ENCODE peak calls at places on chromosomes 5 and 9, in four cellular contexts. One of them, this sample, is unnamed.

GRCh38 chr5:132461671-132462070 is 28.9 kb downstream of the IRF1 start:
- DNase-seq in MM.1S: no peak
- DNase-seq in mesothelial cell of epicardium: no peak
- DNase-seq in GM13976: no peak
- DNase-seq in this sample: no peak

GRCh38 chr9:135888766-135889394 is 18.5 kb downstream of the CAMSAP1 start:
- DNase-seq in MM.1S: no peak
- DNase-seq in mesothelial cell of epicardium: peak; percentile 37
- DNase-seq in GM13976: peak; percentile 28
- DNase-seq in this sample: no peak

GRCh38 chr9:127955294-127956015 is 17.8 kb upstream of the DPM2 start:
- DNase-seq in MM.1S: peak; percentile 86
- DNase-seq in GM13976: peak; percentile 85
- DNase-seq in mesothelial cell of epicardium: no peak
- DNase-seq in this sample: peak; percentile 96

GRCh38 chr5:31165729-31166128 is 27.8 kb upstream of the CDH6 start:
- DNase-seq in MM.1S: no peak
- DNase-seq in mesothelial cell of epicardium: no peak
- DNase-seq in GM13976: no peak
- DNase-seq in this sample: no peak

GRCh38 chr9:111857555-111858211 is 38.9 kb upstream of the UGCG start:
- DNase-seq in mesothelial cell of epicardium: no peak
- DNase-seq in GM13976: no peak
- DNase-seq in MM.1S: no peak
- DNase-seq in this sample: no peak

GRCh38 chr9:14302405-14302804 is 11.5 kb downstream of the NFIB start:
- DNase-seq in GM13976: no peak
- DNase-seq in mesothelial cell of epicardium: no peak
- DNase-seq in MM.1S: no peak
- DNase-seq in this sample: no peak

GRCh38 chr9:114775981-114776380 is 29.9 kb downstream of the TNFSF15 start:
- DNase-seq in mesothelial cell of epicardium: no peak
- DNase-seq in GM13976: no peak
- DNase-seq in MM.1S: no peak
- DNase-seq in this sample: no peak

GRCh38 chr9:121945281-121945680 is 147.8 kb downstream of the TTLL11 start:
- DNase-seq in GM13976: no peak
- DNase-seq in mesothelial cell of epicardium: no peak
- DNase-seq in MM.1S: no peak
- DNase-seq in this sample: no peak

GRCh38 chr9:20684865-20685696 is 1.0 kb downstream of the FOCAD start:
- DNase-seq in mesothelial cell of epicardium: no peak
- DNase-seq in MM.1S: no peak
- DNase-seq in GM13976: peak; percentile 18
- DNase-seq in this sample: no peak

GRCh38 chr9:120707170-120707569 is 7.1 kb downstream of the MEGF9 start:
- DNase-seq in MM.1S: no peak
- DNase-seq in GM13976: no peak
- DNase-seq in mesothelial cell of epicardium: no peak
- DNase-seq in this sample: no peak

GRCh38 chr9:122131401-122131921 is 28.1 kb downstream of the NDUFA8 start:
- DNase-seq in MM.1S: no peak
- DNase-seq in GM13976: no peak
- DNase-seq in mesothelial cell of epicardium: peak; percentile 65
- DNase-seq in this sample: no peak

GRCh38 chr5:109718632-109719031 is 28.9 kb downstream of the MAN2A1 start:
- DNase-seq in GM13976: no peak
- DNase-seq in mesothelial cell of epicardium: no peak
- DNase-seq in MM.1S: no peak
- DNase-seq in this sample: no peak

GRCh38 chr5:39608024-39608423 is 183.2 kb upstream of the DAB2 start:
- DNase-seq in GM13976: peak; percentile 39
- DNase-seq in mesothelial cell of epicardium: no peak
- DNase-seq in MM.1S: no peak
- DNase-seq in this sample: no peak

GRCh38 chr9:79522793-79523192 is 49.0 kb upstream of the TLE4 start:
- DNase-seq in mesothelial cell of epicardium: no peak
- DNase-seq in GM13976: no peak
- DNase-seq in MM.1S: no peak
- DNase-seq in this sample: no peak

GRCh38 chr9:14056235-14056930 is 257.6 kb downstream of the NFIB start:
- DNase-seq in mesothelial cell of epicardium: no peak
- DNase-seq in GM13976: no peak
- DNase-seq in MM.1S: peak; percentile 4
- DNase-seq in this sample: no peak

GRCh38 chr9:127074561-127075548 is 47.6 kb downstream of the ANGPTL2 start:
- DNase-seq in mesothelial cell of epicardium: no peak
- DNase-seq in MM.1S: peak; percentile 52
- DNase-seq in GM13976: no peak
- DNase-seq in this sample: no peak

GRCh38 chr9:105637787-105638395 is 24.4 kb upstream of the TAL2 start:
- DNase-seq in GM13976: no peak
- DNase-seq in mesothelial cell of epicardium: no peak
- DNase-seq in MM.1S: peak; percentile 10
- DNase-seq in this sample: no peak

GRCh38 chr5:143398451-143399237 is 4.8 kb downstream of the NR3C1 start:
- DNase-seq in GM13976: no peak
- DNase-seq in MM.1S: peak; percentile 23
- DNase-seq in mesothelial cell of epicardium: no peak
- DNase-seq in this sample: no peak

GRCh38 chr5:169803077-169803981 is 166.3 kb downstream of the DOCK2 start:
- DNase-seq in MM.1S: no peak
- DNase-seq in mesothelial cell of epicardium: no peak
- DNase-seq in GM13976: no peak
- DNase-seq in this sample: no peak

GRCh38 chr9:28976250-28976649 is 1403.0 kb upstream of the C9orf72 start:
- DNase-seq in MM.1S: no peak
- DNase-seq in mesothelial cell of epicardium: no peak
- DNase-seq in GM13976: no peak
- DNase-seq in this sample: no peak

GRCh38 chr9:28976684-28977083 is 1403.4 kb upstream of the C9orf72 start:
- DNase-seq in mesothelial cell of epicardium: no peak
- DNase-seq in GM13976: no peak
- DNase-seq in MM.1S: no peak
- DNase-seq in this sample: no peak

GRCh38 chr9:28981129-28981528 is 1407.8 kb upstream of the C9orf72 start:
- DNase-seq in MM.1S: no peak
- DNase-seq in GM13976: no peak
- DNase-seq in mesothelial cell of epicardium: no peak
- DNase-seq in this sample: no peak
- TF ChIP-seq CTCF in MM.1S: no peak
- TF ChIP-seq CTCF in GM13976: no peak
- TF ChIP-seq CTCF in mesothelial cell of epicardium: no peak
- TF ChIP-seq CTCF in this sample: no peak

DNA sequence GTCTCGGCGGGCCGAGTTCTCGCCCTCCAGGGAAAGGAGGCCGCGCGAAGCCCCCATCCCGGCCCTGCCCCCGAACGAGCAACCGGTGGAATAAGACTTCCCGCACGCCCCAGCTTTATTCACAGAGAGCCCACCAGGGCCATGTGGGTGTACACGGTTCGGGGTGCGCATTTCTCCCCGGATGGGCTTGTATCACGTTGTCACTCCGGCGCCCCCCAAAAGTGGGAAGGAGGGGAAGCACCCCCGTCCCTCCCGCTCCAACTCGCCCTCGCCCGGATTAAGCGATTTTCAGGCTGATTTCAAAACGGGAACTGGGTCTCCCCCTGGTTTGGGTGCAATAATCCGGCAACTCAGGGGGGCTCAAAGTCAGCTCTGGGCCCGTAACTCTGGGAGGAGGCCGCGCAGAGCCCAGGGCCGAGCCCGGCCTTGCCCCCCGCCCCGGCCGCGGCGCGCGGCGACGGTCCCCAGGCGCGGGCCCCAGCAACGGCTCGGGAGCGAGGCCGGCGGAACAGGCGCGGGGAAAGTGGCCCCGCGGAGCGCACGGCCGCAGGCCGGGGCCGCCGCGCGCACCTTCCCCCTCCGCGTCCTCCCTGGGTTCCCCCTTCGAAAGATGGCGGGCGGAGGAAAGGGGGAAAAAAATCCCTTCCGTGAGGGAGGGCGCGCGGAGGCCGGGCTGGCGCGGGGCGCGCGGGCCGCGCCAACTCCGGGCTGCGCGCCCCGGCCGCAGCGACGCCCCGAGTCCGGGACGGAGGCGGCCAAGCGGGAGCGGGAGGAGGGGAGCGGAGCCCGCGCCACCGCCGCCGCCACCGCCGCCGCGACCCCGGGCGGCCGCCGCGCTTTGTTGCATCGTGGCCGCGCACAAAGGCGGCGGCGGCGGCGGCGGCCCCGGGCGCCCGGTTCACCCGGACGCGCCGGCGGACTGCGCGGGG is 639 bp downstream of the BRD3 start:
- DNase-seq in GM13976: peak; percentile 59
- DNase-seq in mesothelial cell of epicardium: peak; percentile 67
- DNase-seq in MM.1S: peak; percentile 17
- DNase-seq in this sample: peak; percentile 59
- TF ChIP-seq CTCF in GM13976: no peak
- TF ChIP-seq CTCF in mesothelial cell of epicardium: no peak
- TF ChIP-seq CTCF in MM.1S: no peak
- TF ChIP-seq CTCF in this sample: no peak

GRCh38 chr9:117407436-117408022 is 7.3 kb downstream of the ASTN2 start:
- DNase-seq in GM13976: no peak
- DNase-seq in mesothelial cell of epicardium: no peak
- DNase-seq in MM.1S: no peak
- DNase-seq in this sample: no peak

GRCh38 chr9:117412006-117412715 is 2.7 kb downstream of the ASTN2 start:
- DNase-seq in mesothelial cell of epicardium: no peak
- DNase-seq in GM13976: peak; percentile 23
- DNase-seq in MM.1S: no peak
- DNase-seq in this sample: no peak

GRCh38 chr9:117411547-117411946 is 3.3 kb downstream of the ASTN2 start:
- DNase-seq in MM.1S: peak; percentile 46
- DNase-seq in mesothelial cell of epicardium: peak; percentile 53
- DNase-seq in GM13976: peak; percentile 51
- DNase-seq in this sample: peak; percentile 6

GRCh38 chr9:117405950-117406705 is 8.7 kb downstream of the ASTN2 start:
- DNase-seq in mesothelial cell of epicardium: no peak
- DNase-seq in GM13976: no peak
- DNase-seq in MM.1S: no peak
- DNase-seq in this sample: no peak

GRCh38 chr9:117409321-117409720 is 5.5 kb downstream of the ASTN2 start:
- DNase-seq in GM13976: no peak
- DNase-seq in MM.1S: no peak
- DNase-seq in mesothelial cell of epicardium: no peak
- DNase-seq in this sample: no peak
- TF ChIP-seq CTCF in GM13976: no peak
- TF ChIP-seq CTCF in MM.1S: no peak
- TF ChIP-seq CTCF in mesothelial cell of epicardium: no peak
- TF ChIP-seq CTCF in this sample: no peak

GRCh38 chr5:102792705-102793104 is 37.6 kb downstream of the PAM start:
- DNase-seq in GM13976: no peak
- DNase-seq in MM.1S: peak; percentile 10
- DNase-seq in mesothelial cell of epicardium: no peak
- DNase-seq in this sample: no peak
- TF ChIP-seq CTCF in GM13976: no peak
- TF ChIP-seq CTCF in MM.1S: peak; percentile 36
- TF ChIP-seq CTCF in mesothelial cell of epicardium: no peak
- TF ChIP-seq CTCF in this sample: no peak

GRCh38 chr5:124575731-124576130 is 170.7 kb downstream of the ZNF608 start:
- DNase-seq in mesothelial cell of epicardium: no peak
- DNase-seq in GM13976: no peak
- DNase-seq in MM.1S: no peak
- DNase-seq in this sample: no peak
- TF ChIP-seq CTCF in mesothelial cell of epicardium: no peak
- TF ChIP-seq CTCF in GM13976: no peak
- TF ChIP-seq CTCF in MM.1S: no peak
- TF ChIP-seq CTCF in this sample: no peak

DNA sequence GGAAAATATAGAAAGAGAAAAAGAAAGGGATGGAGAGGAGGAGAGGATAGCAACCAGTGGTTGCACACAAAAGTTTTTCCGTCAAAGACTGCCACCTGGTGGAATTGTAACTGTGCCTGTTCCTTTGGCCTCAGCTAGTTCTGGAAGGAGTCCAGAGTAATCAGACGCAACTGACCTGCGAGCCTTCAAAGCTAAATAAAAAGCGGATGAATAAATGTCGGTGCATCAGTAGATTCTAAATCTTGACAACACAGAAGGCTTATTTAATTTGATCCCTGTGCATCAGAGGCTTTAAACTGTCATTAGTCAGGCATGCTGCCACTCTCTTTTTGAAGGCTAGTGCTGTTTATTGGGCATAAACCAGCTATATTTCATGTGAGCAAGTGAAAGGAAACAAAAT is 132.9 kb upstream of the ACO1 start:
- DNase-seq in GM13976: peak; percentile 65
- DNase-seq in MM.1S: peak; percentile 81
- DNase-seq in mesothelial cell of epicardium: peak; percentile 62
- DNase-seq in this sample: peak; percentile 49
- TF ChIP-seq CTCF in GM13976: peak; percentile 66
- TF ChIP-seq CTCF in MM.1S: peak; percentile 85
- TF ChIP-seq CTCF in mesothelial cell of epicardium: peak; percentile 48
- TF ChIP-seq CTCF in this sample: peak; percentile 60

DNA sequence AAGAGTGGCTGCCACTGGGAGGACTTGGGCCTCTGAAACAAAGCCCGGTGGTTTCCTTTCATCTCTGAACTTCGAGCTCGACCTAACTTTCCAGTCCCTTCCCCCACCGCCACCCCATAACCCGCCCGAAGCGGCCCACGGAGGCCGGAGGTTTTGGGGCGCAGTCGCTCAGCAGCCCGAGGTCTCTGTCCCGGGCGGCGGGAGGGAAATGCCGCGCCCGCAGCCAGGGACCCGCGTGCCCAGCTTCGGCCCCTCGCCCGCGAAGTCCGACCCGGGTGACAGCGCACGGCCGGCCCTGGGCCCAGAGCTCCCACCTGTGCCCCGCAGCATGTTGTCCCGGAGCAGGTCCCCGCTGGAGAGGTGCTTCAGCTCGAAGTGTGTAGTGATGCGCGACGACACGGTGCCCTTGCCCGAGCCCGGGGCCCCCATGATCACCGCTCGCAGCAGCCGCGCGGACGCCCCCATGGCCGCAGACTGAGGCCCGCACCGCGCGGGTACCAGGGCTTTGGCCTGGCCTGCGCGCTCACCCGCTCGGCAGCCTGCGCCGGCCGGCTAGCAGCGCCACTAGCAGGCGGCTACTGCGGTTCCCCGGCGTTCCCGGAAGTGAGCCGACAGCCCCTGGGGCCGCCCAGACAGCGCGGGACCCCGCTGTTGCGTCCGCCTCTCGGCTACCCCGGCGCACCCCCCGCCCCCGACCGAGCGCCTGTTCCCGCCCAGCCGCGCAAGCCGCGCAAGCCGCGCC is at the start of gene AK3:
- DNase-seq in mesothelial cell of epicardium: peak; percentile 91
- DNase-seq in MM.1S: peak; percentile 91
- DNase-seq in GM13976: peak; percentile 98
- DNase-seq in this sample: peak; percentile 92
- TF ChIP-seq CTCF in mesothelial cell of epicardium: no peak
- TF ChIP-seq CTCF in MM.1S: peak; percentile 19
- TF ChIP-seq CTCF in GM13976: peak; percentile 42
- TF ChIP-seq CTCF in this sample: no peak

GRCh38 chr9:96449522-96449843 is 486 bp upstream of the HABP4 start:
- DNase-seq in mesothelial cell of epicardium: no peak
- DNase-seq in MM.1S: no peak
- DNase-seq in GM13976: no peak
- DNase-seq in this sample: no peak

GRCh38 chr9:96450613-96451544 is 910 bp downstream of the HABP4 start:
- DNase-seq in mesothelial cell of epicardium: peak; percentile 55
- DNase-seq in MM.1S: no peak
- DNase-seq in GM13976: peak; percentile 49
- DNase-seq in this sample: peak; percentile 55

GRCh38 chr9:96449844-96450612 is at the start of gene HABP4:
- DNase-seq in MM.1S: peak; percentile 95
- DNase-seq in mesothelial cell of epicardium: peak; percentile 96
- DNase-seq in GM13976: peak; percentile 98
- DNase-seq in this sample: peak; percentile 97

GRCh38 chr9:96457266-96457665 is 7.3 kb downstream of the HABP4 start:
- DNase-seq in MM.1S: no peak
- DNase-seq in GM13976: no peak
- DNase-seq in mesothelial cell of epicardium: no peak
- DNase-seq in this sample: no peak

GRCh38 chr9:96453625-96454024 is 3.7 kb downstream of the HABP4 start:
- DNase-seq in mesothelial cell of epicardium: no peak
- DNase-seq in GM13976: no peak
- DNase-seq in MM.1S: no peak
- DNase-seq in this sample: peak; percentile 26
- TF ChIP-seq CTCF in mesothelial cell of epicardium: no peak
- TF ChIP-seq CTCF in GM13976: peak; percentile 10
- TF ChIP-seq CTCF in MM.1S: peak; percentile 28
- TF ChIP-seq CTCF in this sample: peak; percentile 37